ENCODE peak calls at places on chromosomes 13 and 19, in five cellular contexts. One of them, this sample, is unnamed. For H3K4me1, the result is how much of the 10 kb centered on the place peaks cover.

GRCh38 chr19:3695124-3695733 is 5.0 kb downstream of the PIP5K1C start:
- DNase-seq in transverse colon: no peak
- DNase-seq in upper lobe of left lung: peak
- DNase-seq in suprapubic skin: no peak
- DNase-seq in GM12878: no peak
- DNase-seq in this sample: no peak

GRCh38 chr13:34352958-34353357 is 535.0 kb downstream of the RFC3 start:
- DNase-seq in transverse colon: no peak
- DNase-seq in upper lobe of left lung: no peak
- DNase-seq in suprapubic skin: no peak
- DNase-seq in GM12878: no peak
- DNase-seq in this sample: no peak

GRCh38 chr19:1312732-1313694 is 27.3 kb downstream of the EFNA2 start:
- DNase-seq in transverse colon: peak
- DNase-seq in upper lobe of left lung: peak
- DNase-seq in suprapubic skin: no peak
- DNase-seq in GM12878: no peak
- DNase-seq in this sample: no peak

GRCh38 chr19:41377977-41378707 is 1.8 kb downstream of the TMEM91 start:
- DNase-seq in transverse colon: no peak
- DNase-seq in upper lobe of left lung: no peak
- DNase-seq in suprapubic skin: no peak
- DNase-seq in GM12878: no peak
- DNase-seq in this sample: no peak

GRCh38 chr13:113723400-113724015 is 35.5 kb upstream of the TMEM255B start:
- DNase-seq in transverse colon: no peak
- DNase-seq in upper lobe of left lung: no peak
- DNase-seq in suprapubic skin: no peak
- DNase-seq in GM12878: no peak
- DNase-seq in this sample: no peak

GRCh38 chr19:43799502-43800142 is 2.6 kb downstream of the LYPD5 start:
- DNase-seq in transverse colon: peak
- DNase-seq in upper lobe of left lung: no peak
- DNase-seq in suprapubic skin: no peak
- DNase-seq in GM12878: no peak
- DNase-seq in this sample: no peak

GRCh38 chr19:4952945-4953344 is 16.0 kb upstream of the KDM4B start:
- DNase-seq in transverse colon: no peak
- DNase-seq in upper lobe of left lung: no peak
- DNase-seq in suprapubic skin: no peak
- DNase-seq in GM12878: no peak
- DNase-seq in this sample: no peak

GRCh38 chr13:110520431-110521295 is 40.9 kb downstream of the RAB20 start:
- DNase-seq in transverse colon: peak
- DNase-seq in upper lobe of left lung: peak
- DNase-seq in suprapubic skin: peak
- DNase-seq in GM12878: no peak
- DNase-seq in this sample: peak

GRCh38 chr13:39406688-39407087 is 196.3 kb downstream of the LHFPL6 start:
- DNase-seq in transverse colon: no peak
- DNase-seq in upper lobe of left lung: no peak
- DNase-seq in suprapubic skin: no peak
- DNase-seq in GM12878: peak
- DNase-seq in this sample: no peak

GRCh38 chr13:58876473-58876872 is 1244.9 kb downstream of the PCDH17 start:
- DNase-seq in transverse colon: no peak
- DNase-seq in upper lobe of left lung: no peak
- DNase-seq in suprapubic skin: no peak
- DNase-seq in GM12878: no peak
- DNase-seq in this sample: no peak

GRCh38 chr19:7699422-7700127 is 2.4 kb downstream of the FCER2 start:
- DNase-seq in transverse colon: no peak
- DNase-seq in upper lobe of left lung: no peak
- DNase-seq in suprapubic skin: no peak
- DNase-seq in GM12878: peak
- DNase-seq in this sample: no peak

GRCh38 chr13:113763254-113763653 is 4.2 kb downstream of the TMEM255B start:
- DNase-seq in transverse colon: no peak
- DNase-seq in upper lobe of left lung: no peak
- DNase-seq in suprapubic skin: no peak
- DNase-seq in GM12878: no peak
- DNase-seq in this sample: no peak

GRCh38 chr19:4742717-4743646 is 19.3 kb upstream of the DPP9 start:
- DNase-seq in transverse colon: no peak
- DNase-seq in upper lobe of left lung: no peak
- DNase-seq in suprapubic skin: no peak
- DNase-seq in GM12878: no peak
- DNase-seq in this sample: no peak

GRCh38 chr13:114151565-114152284 is 19.3 kb upstream of the RASA3 start:
- DNase-seq in transverse colon: peak
- DNase-seq in upper lobe of left lung: no peak
- DNase-seq in suprapubic skin: no peak
- DNase-seq in GM12878: no peak
- DNase-seq in this sample: no peak

GRCh38 chr19:49489601-49490167 is 2.3 kb downstream of the RPL13A start:
- DNase-seq in transverse colon: no peak
- DNase-seq in upper lobe of left lung: no peak
- DNase-seq in suprapubic skin: no peak
- DNase-seq in GM12878: no peak
- DNase-seq in this sample: no peak

GRCh38 chr13:98476538-98476966 is 100.4 kb downstream of the STK24 start:
- DNase-seq in transverse colon: peak
- DNase-seq in upper lobe of left lung: no peak
- DNase-seq in suprapubic skin: peak
- DNase-seq in GM12878: peak
- DNase-seq in this sample: no peak

GRCh38 chr13:27117947-27118346 is 53.7 kb downstream of the USP12 start:
- DNase-seq in transverse colon: no peak
- DNase-seq in upper lobe of left lung: no peak
- DNase-seq in suprapubic skin: no peak
- DNase-seq in GM12878: no peak
- DNase-seq in this sample: no peak

GRCh38 chr13:69565334-69565733 is 542.3 kb upstream of the ATXN8OS start:
- DNase-seq in transverse colon: peak
- DNase-seq in upper lobe of left lung: no peak
- DNase-seq in suprapubic skin: no peak
- DNase-seq in GM12878: peak
- DNase-seq in this sample: no peak

GRCh38 chr13:50519866-50520265 is 323.6 kb downstream of the DLEU7 start:
- DNase-seq in transverse colon: no peak
- DNase-seq in upper lobe of left lung: no peak
- DNase-seq in suprapubic skin: no peak
- DNase-seq in GM12878: no peak
- DNase-seq in this sample: no peak

GRCh38 chr19:8208710-8209110 is 460 bp upstream of the CERS4 start:
- DNase-seq in transverse colon: no peak
- DNase-seq in upper lobe of left lung: peak
- DNase-seq in suprapubic skin: peak
- DNase-seq in GM12878: no peak
- DNase-seq in this sample: no peak

GRCh38 chr13:39226359-39226758 is 188.1 kb downstream of the NHLRC3 start:
- DNase-seq in transverse colon: no peak
- DNase-seq in upper lobe of left lung: no peak
- DNase-seq in suprapubic skin: no peak
- DNase-seq in GM12878: no peak
- DNase-seq in this sample: no peak

GRCh38 chr13:79160818-79161217 is 245.2 kb downstream of the RBM26 start:
- DNase-seq in transverse colon: no peak
- DNase-seq in upper lobe of left lung: no peak
- DNase-seq in suprapubic skin: no peak
- DNase-seq in GM12878: no peak
- DNase-seq in this sample: no peak

GRCh38 chr19:46901701-46902401 is 41.1 kb downstream of the ARHGAP35 start:
- DNase-seq in transverse colon: no peak
- DNase-seq in upper lobe of left lung: no peak
- DNase-seq in suprapubic skin: no peak
- DNase-seq in GM12878: no peak
- DNase-seq in this sample: no peak
- H3K4me1 ChIP-seq in transverse colon: under half
- H3K4me1 ChIP-seq in upper lobe of left lung: under half
- H3K4me1 ChIP-seq in suprapubic skin: half or more
- H3K4me1 ChIP-seq in GM12878: under half
- H3K4me1 ChIP-seq in this sample: half or more

DNA sequence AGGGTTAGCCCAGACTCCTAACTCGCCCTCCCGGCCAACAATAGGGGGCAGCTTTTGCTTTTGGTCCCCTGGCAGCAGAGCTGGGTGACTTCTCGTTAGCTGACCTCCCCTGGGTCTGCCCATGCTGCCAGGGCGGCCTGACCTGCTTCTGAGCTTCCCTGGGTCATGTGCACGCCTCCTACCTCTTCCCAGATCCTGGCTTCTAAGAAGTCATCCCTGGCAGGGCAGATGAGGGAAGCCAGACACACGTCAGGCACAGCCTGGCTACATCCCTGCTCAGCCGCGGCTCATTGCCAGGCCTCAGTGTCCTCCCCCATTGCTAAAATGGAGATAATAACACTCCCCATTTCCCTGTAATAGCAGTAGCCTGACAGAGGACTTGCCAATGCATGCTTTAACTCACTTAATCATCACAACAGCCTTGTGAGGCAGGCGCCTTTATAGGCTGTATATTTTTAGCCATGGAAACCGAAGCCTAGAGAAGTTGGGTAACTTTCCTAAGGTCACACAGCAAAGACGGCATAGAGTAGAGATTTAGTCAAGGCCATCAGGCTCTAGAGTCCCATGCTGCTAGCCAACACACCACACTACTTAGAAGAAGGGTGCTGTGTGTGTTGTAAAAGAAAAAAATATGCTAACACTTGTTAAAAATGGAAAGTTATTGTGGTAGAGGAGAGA is 2.1 kb downstream of the KCNK6 start:
- DNase-seq in transverse colon: peak
- DNase-seq in upper lobe of left lung: no peak
- DNase-seq in suprapubic skin: no peak
- DNase-seq in GM12878: no peak
- DNase-seq in this sample: no peak
- TF ChIP-seq POLR2AphosphoS5 in transverse colon: peak
- TF ChIP-seq POLR2AphosphoS5 in upper lobe of left lung: peak
- TF ChIP-seq POLR2AphosphoS5 in suprapubic skin: no peak
- TF ChIP-seq POLR2AphosphoS5 in GM12878: no peak
- TF ChIP-seq POLR2AphosphoS5 in this sample: peak

DNA sequence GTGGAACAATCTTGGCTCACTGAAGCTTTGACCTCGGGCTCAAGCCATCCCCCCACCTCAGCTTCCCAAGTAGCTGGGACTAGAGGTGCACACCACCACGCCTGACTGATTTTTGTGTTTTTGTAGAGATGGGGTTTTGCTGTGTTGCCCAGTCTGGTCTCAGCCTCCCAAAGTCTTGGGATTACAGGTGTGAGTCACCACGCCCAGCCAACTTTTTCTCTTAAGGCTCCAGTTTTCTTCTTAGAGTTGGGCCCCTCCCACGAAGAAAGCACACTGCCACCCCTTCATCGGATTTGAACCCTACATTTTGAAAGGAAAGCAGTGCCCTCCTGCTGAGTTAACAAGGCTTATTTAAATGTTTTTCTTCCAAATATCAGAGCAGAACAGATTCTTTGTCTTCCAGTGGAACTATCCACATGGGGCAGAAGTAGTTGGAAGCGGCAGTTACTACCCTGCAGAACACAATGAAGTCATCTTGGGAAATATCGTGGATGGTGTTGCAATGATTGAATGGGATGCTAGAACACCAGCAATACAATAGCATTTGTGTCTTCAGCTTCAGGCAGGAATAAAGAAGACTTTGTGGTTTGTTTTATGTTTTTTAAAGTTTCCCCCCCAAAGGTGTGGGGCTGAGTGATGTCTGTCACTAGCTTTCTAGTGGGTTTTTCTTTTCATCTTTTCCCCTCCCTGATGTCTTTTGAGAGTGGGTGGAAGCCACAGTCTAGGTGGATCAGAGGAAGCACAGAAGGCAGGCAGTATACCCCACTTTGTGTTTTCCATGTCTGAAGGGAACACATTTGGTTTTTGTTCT is 8.9 kb downstream of the ACTN4 start:
- DNase-seq in transverse colon: no peak
- DNase-seq in upper lobe of left lung: no peak
- DNase-seq in suprapubic skin: no peak
- DNase-seq in GM12878: no peak
- DNase-seq in this sample: no peak
- H3K4me1 ChIP-seq in transverse colon: half or more
- H3K4me1 ChIP-seq in upper lobe of left lung: half or more
- H3K4me1 ChIP-seq in suprapubic skin: half or more
- H3K4me1 ChIP-seq in GM12878: under half
- H3K4me1 ChIP-seq in this sample: half or more

DNA sequence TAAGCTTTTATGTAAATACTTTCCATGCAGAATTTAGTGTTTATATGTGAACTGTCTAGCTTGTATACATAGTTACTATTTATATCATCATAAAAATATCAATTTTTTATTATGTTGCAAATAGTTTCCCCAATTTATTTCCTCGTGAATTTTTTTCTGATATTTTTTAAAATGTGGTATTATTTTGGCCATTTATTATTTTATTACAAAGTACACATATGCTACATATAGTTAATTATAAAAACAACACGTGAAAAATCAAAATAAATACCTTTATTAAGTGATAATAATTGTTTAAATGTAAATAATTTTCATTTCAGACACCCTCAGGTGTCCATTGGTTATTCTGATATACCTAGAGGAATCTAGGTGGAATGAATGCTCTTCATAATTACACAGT is 1394.9 kb upstream of the PRR20A start:
- DNase-seq in transverse colon: no peak
- DNase-seq in upper lobe of left lung: no peak
- DNase-seq in suprapubic skin: no peak
- DNase-seq in GM12878: no peak
- DNase-seq in this sample: no peak
- TF ChIP-seq POLR2AphosphoS5 in transverse colon: no peak
- TF ChIP-seq POLR2AphosphoS5 in upper lobe of left lung: no peak
- TF ChIP-seq POLR2AphosphoS5 in suprapubic skin: no peak
- TF ChIP-seq POLR2AphosphoS5 in GM12878: no peak
- TF ChIP-seq POLR2AphosphoS5 in this sample: no peak

GRCh38 chr19:16934489-16934888 is 45.7 kb downstream of the F2RL3 start:
- DNase-seq in transverse colon: no peak
- DNase-seq in upper lobe of left lung: no peak
- DNase-seq in suprapubic skin: no peak
- DNase-seq in GM12878: no peak
- DNase-seq in this sample: no peak
- H3K4me1 ChIP-seq in transverse colon: under half
- H3K4me1 ChIP-seq in upper lobe of left lung: under half
- H3K4me1 ChIP-seq in suprapubic skin: under half
- H3K4me1 ChIP-seq in GM12878: under half
- H3K4me1 ChIP-seq in this sample: under half

This sample was measured in vagina.